ENCODE peak calls at places on chromosomes 16 and 17, in nine cellular contexts. S is HS-5; E is G401; P is AG08395; V is HuH-7; J is EL; C is activated naive CD4-positive, alpha-beta T cell treated with anti-CD3 and anti-CD28 coated beads, Interleukin-2, amount 50 U/mL, for 16 hours; D is T-helper 1 cell; T is RWPE1. W is an unnamed sample.

GRCh38 chr16:79770244-79771064 is 169.9 kb upstream of the MAF start:
- DNase-seq in C (peak), T (peak), S (no peak), D (peak), V (peak), E (peak), P (peak), J (peak), W (peak)

GRCh38 chr16:14486520-14487303 is 143.3 kb downstream of the PARN start:
- DNase-seq in V (peak), T (peak), D (no peak), E (peak), J (peak), S (peak), P (peak), C (no peak), W (peak)

GRCh38 chr16:17283022-17283421 is 187.7 kb downstream of the XYLT1 start:
- DNase-seq in E (peak), S (no peak), P (no peak), D (no peak), T (no peak), V (no peak), C (no peak), J (no peak), W (no peak)

GRCh38 chr17:78838574-78839005 is 2.0 kb downstream of the USP36 start:
- DNase-seq in V (no peak), E (no peak), D (no peak), S (no peak), T (no peak), J (no peak), C (no peak), P (no peak), W (no peak)

GRCh38 chr17:59829217-59830006 is 63.3 kb downstream of the TUBD1 start:
- DNase-seq in V (no peak), E (peak), D (no peak), S (peak), C (no peak), J (peak), P (peak), T (peak), W (peak)

GRCh38 chr16:47037746-47038458 is 64.4 kb upstream of the DNAJA2 start:
- DNase-seq in T (peak), E (peak), J (peak), D (peak), S (peak), C (peak), P (peak), V (peak), W (peak)

GRCh38 chr16:20315764-20316163 is 11.5 kb downstream of the GP2 start:
- DNase-seq in E (no peak), T (no peak), V (no peak), C (no peak), P (no peak), S (no peak), J (no peak), D (no peak), W (no peak)

GRCh38 chr17:51653902-51654301 is 393.6 kb downstream of the UTP18 start:
- DNase-seq in C (no peak), V (no peak), J (no peak), P (no peak), S (no peak), T (no peak), D (no peak), E (peak), W (no peak)

GRCh38 chr17:55783684-55784245 is 32.9 kb downstream of the PCTP start:
- DNase-seq in C (no peak), V (no peak), T (peak), P (peak), S (no peak), D (no peak), J (peak), E (no peak), W (peak)

GRCh38 chr16:81004646-81005353 is 1.9 kb downstream of the CMC2 start:
- DNase-seq in J (peak), S (no peak), T (peak), D (peak), E (peak), C (no peak), P (peak), V (no peak), W (peak)

GRCh38 chr17:4219241-4219640 is 44.5 kb downstream of the ANKFY1 start:
- DNase-seq in J (no peak), C (no peak), P (no peak), D (no peak), T (no peak), V (no peak), E (no peak), S (no peak), W (no peak)

GRCh38 chr16:1052791-1053521 is 19.6 kb upstream of the SSTR5 start:
- DNase-seq in J (no peak), P (no peak), S (no peak), E (no peak), T (no peak), V (no peak), D (no peak), C (no peak), W (no peak)

GRCh38 chr17:40093005-40093579 is 7.3 kb downstream of the NR1D1 start:
- DNase-seq in T (no peak), C (no peak), E (peak), J (no peak), P (no peak), S (no peak), D (no peak), V (no peak), W (no peak)

GRCh38 chr16:31528726-31529397 is 1.2 kb downstream of the AHSP start:
- DNase-seq in E (no peak), S (no peak), P (peak), C (no peak), T (no peak), V (no peak), D (no peak), J (peak), W (no peak)

GRCh38 chr17:68427575-68427974 is 29.7 kb downstream of the WIPI1 start:
- DNase-seq in J (no peak), D (no peak), V (no peak), T (no peak), S (no peak), E (no peak), C (no peak), P (no peak), W (no peak)

GRCh38 chr16:89141884-89142267 is 29.7 kb upstream of the CDH15 start:
- DNase-seq in S (no peak), D (no peak), T (no peak), J (no peak), E (no peak), V (no peak), C (no peak), P (no peak), W (no peak)

GRCh38 chr17:77130521-77130920 is 10.2 kb upstream of the SEC14L1 start:
- DNase-seq in V (no peak), E (no peak), T (no peak), D (no peak), S (no peak), P (no peak), C (no peak), J (no peak), W (no peak)

GRCh38 chr16:53991181-53992056 is 287.5 kb downstream of the FTO start:
- DNase-seq in J (no peak), S (no peak), V (no peak), C (no peak), T (no peak), D (no peak), P (no peak), E (no peak), W (peak)

GRCh38 chr16:48384305-48384981 is 770 bp downstream of the SIAH1 start:
- DNase-seq in C (peak), V (peak), S (no peak), P (peak), D (no peak), J (peak), E (peak), T (peak), W (peak)

GRCh38 chr16:72927199-72928088 is 120.5 kb downstream of the ZFHX3 start:
- DNase-seq in D (no peak), C (no peak), P (peak), J (peak), S (peak), V (peak), T (peak), E (no peak), W (peak)

GRCh38 chr16:11949527-11949926 is 7.7 kb upstream of the NPIPB2 start:
- DNase-seq in P (peak), E (peak), J (peak), C (no peak), S (peak), D (no peak), V (peak), T (peak), W (peak)

GRCh38 chr16:11672206-11673090 is 4.2 kb downstream of the SNN start:
- DNase-seq in C (no peak), E (no peak), J (no peak), P (no peak), D (no peak), T (no peak), V (no peak), S (no peak), W (no peak)

GRCh38 chr17:2482218-2482617 is 29.5 kb downstream of the METTL16 start:
- DNase-seq in C (no peak), V (no peak), P (no peak), S (no peak), T (no peak), E (no peak), D (no peak), J (no peak), W (no peak)

GRCh38 chr17:32514587-32514986 is 27.8 kb downstream of the CDK5R1 start:
- DNase-seq in D (no peak), C (no peak), T (no peak), S (no peak), E (no peak), P (no peak), J (no peak), V (no peak), W (no peak)

GRCh38 chr16:79598341-79599181 is 2.0 kb downstream of the MAF start:
- DNase-seq in S (no peak), T (no peak), J (peak), P (no peak), V (peak), E (peak), D (peak), C (peak), W (peak)

GRCh38 chr17:76161113-76161512 is 20.1 kb upstream of the FOXJ1 start:
- DNase-seq in D (no peak), J (no peak), T (no peak), S (no peak), V (no peak), P (no peak), E (no peak), C (no peak), W (no peak)

GRCh38 chr17:76270770-76271668 is 5.9 kb downstream of the UBALD2 start:
- DNase-seq in V (no peak), T (no peak), D (no peak), E (no peak), C (peak), P (no peak), S (no peak), J (no peak), W (no peak)

GRCh38 chr17:50640701-50641338 is 6.1 kb downstream of the ABCC3 start:
- DNase-seq in P (no peak), V (no peak), J (peak), S (no peak), E (no peak), D (no peak), T (no peak), C (no peak), W (peak)

GRCh38 chr16:68367034-68367433 is 56.2 kb downstream of the PRMT7 start:
- DNase-seq in J (peak), E (peak), D (peak), T (peak), S (no peak), C (peak), P (peak), V (peak), W (peak)

GRCh38 chr16:23836404-23837291 is 865 bp downstream of the PRKCB start:
- DNase-seq in V (no peak), D (peak), P (no peak), T (no peak), J (no peak), S (no peak), C (peak), E (no peak), W (no peak)

GRCh38 chr17:62718420-62718819 is 89.7 kb downstream of the MARCHF10 start:
- DNase-seq in C (no peak), V (no peak), T (no peak), P (no peak), D (no peak), S (no peak), E (no peak), J (peak), W (peak)

GRCh38 chr17:82007495-82008257 is 15.0 kb downstream of the CENPX start:
- DNase-seq in P (no peak), T (no peak), C (no peak), E (peak), V (no peak), J (no peak), S (no peak), D (no peak), W (no peak)

GRCh38 chr17:15263206-15263579 is 1.9 kb downstream of the PMP22 start:
- DNase-seq in P (peak), V (peak), C (no peak), E (peak), J (peak), D (no peak), T (no peak), S (no peak), W (no peak)

GRCh38 chr16:56970934-56971767 is 9.4 kb downstream of the CETP start:
- DNase-seq in C (no peak), P (peak), J (peak), E (no peak), D (no peak), T (no peak), V (no peak), S (no peak), W (peak)

GRCh38 chr16:1579214-1579613 is 32.7 kb downstream of the IFT140 start:
- DNase-seq in V (no peak), C (no peak), D (no peak), J (no peak), T (no peak), S (no peak), P (no peak), E (no peak), W (no peak)

GRCh38 chr17:68383443-68384321 is 73.6 kb downstream of the WIPI1 start:
- DNase-seq in P (peak), D (no peak), C (no peak), S (peak), J (peak), T (no peak), E (no peak), V (no peak), W (peak)

GRCh38 chr16:23131436-23131835 is 17.8 kb downstream of the USP31 start:
- DNase-seq in P (no peak), J (no peak), D (no peak), C (no peak), E (no peak), T (no peak), V (no peak), S (no peak), W (no peak)

W was measured in amniotic epithelial cell.